ENCODE peak calls at places on chromosomes 5 and 9, in ten cellular contexts. One of them, this sample, is unnamed.

GRCh38 chr5:164341056-164341619 is 835.7 kb downstream of the MAT2B start:
- DNase-seq in right atrium auricular region: no peak
- DNase-seq in GM12865: no peak
- DNase-seq in cardiac muscle cell: no peak
- DNase-seq in HCT116: no peak
- DNase-seq in bronchial epithelial cell: no peak
- DNase-seq in RWPE1: no peak
- DNase-seq in AG04450: no peak
- DNase-seq in neural crest cell: no peak
- DNase-seq in brain microvascular endothelial cell: no peak
- DNase-seq in this sample: no peak

GRCh38 chr9:113387560-113388230 is 10.9 kb upstream of the HDHD3 start:
- DNase-seq in right atrium auricular region: no peak
- DNase-seq in GM12865: no peak
- DNase-seq in cardiac muscle cell: no peak
- DNase-seq in HCT116: no peak
- DNase-seq in bronchial epithelial cell: no peak
- DNase-seq in RWPE1: no peak
- DNase-seq in AG04450: no peak
- DNase-seq in neural crest cell: no peak
- DNase-seq in brain microvascular endothelial cell: no peak
- DNase-seq in this sample: no peak

GRCh38 chr5:52190737-52191136 is 597.0 kb upstream of the ITGA1 start:
- DNase-seq in right atrium auricular region: no peak
- DNase-seq in GM12865: no peak
- DNase-seq in cardiac muscle cell: no peak
- DNase-seq in HCT116: no peak
- DNase-seq in bronchial epithelial cell: no peak
- DNase-seq in RWPE1: no peak
- DNase-seq in AG04450: no peak
- DNase-seq in neural crest cell: no peak
- DNase-seq in brain microvascular endothelial cell: no peak
- DNase-seq in this sample: no peak

GRCh38 chr9:96350866-96351265 is 32.6 kb downstream of the SLC35D2 start:
- DNase-seq in right atrium auricular region: no peak
- DNase-seq in GM12865: no peak
- DNase-seq in cardiac muscle cell: no peak
- DNase-seq in HCT116: no peak
- DNase-seq in bronchial epithelial cell: no peak
- DNase-seq in RWPE1: no peak
- DNase-seq in AG04450: no peak
- DNase-seq in neural crest cell: no peak
- DNase-seq in brain microvascular endothelial cell: no peak
- DNase-seq in this sample: no peak

GRCh38 chr5:167721926-167722440 is 569.5 kb upstream of the WWC1 start:
- DNase-seq in right atrium auricular region: no peak
- DNase-seq in GM12865: no peak
- DNase-seq in cardiac muscle cell: no peak
- DNase-seq in HCT116: no peak
- DNase-seq in bronchial epithelial cell: no peak
- DNase-seq in RWPE1: no peak
- DNase-seq in AG04450: no peak
- DNase-seq in neural crest cell: no peak
- DNase-seq in brain microvascular endothelial cell: no peak
- DNase-seq in this sample: no peak

GRCh38 chr5:17719592-17719991 is 85.3 kb downstream of the TAF11L14 start:
- DNase-seq in right atrium auricular region: no peak
- DNase-seq in GM12865: no peak
- DNase-seq in cardiac muscle cell: no peak
- DNase-seq in HCT116: no peak
- DNase-seq in bronchial epithelial cell: no peak
- DNase-seq in RWPE1: no peak
- DNase-seq in AG04450: no peak
- DNase-seq in neural crest cell: no peak
- DNase-seq in brain microvascular endothelial cell: no peak
- DNase-seq in this sample: no peak

GRCh38 chr9:71655141-71655540 is 113.2 kb downstream of the CEMIP2 start:
- DNase-seq in right atrium auricular region: no peak
- DNase-seq in GM12865: no peak
- DNase-seq in cardiac muscle cell: no peak
- DNase-seq in HCT116: no peak
- DNase-seq in bronchial epithelial cell: no peak
- DNase-seq in RWPE1: no peak
- DNase-seq in AG04450: no peak
- DNase-seq in neural crest cell: no peak
- DNase-seq in brain microvascular endothelial cell: no peak
- DNase-seq in this sample: no peak

GRCh38 chr5:122126177-122126701 is 3.1 kb upstream of the ZNF474 start:
- DNase-seq in right atrium auricular region: no peak
- DNase-seq in GM12865: no peak
- DNase-seq in cardiac muscle cell: peak; percentile 50
- DNase-seq in HCT116: no peak
- DNase-seq in bronchial epithelial cell: peak; percentile 29
- DNase-seq in RWPE1: no peak
- DNase-seq in AG04450: peak; percentile 59
- DNase-seq in neural crest cell: no peak
- DNase-seq in brain microvascular endothelial cell: peak; percentile 62
- DNase-seq in this sample: no peak

GRCh38 chr5:111948517-111948916 is 191.5 kb upstream of the NREP start:
- DNase-seq in right atrium auricular region: no peak
- DNase-seq in GM12865: no peak
- DNase-seq in cardiac muscle cell: peak; percentile 90
- DNase-seq in HCT116: peak; percentile 2
- DNase-seq in bronchial epithelial cell: peak; percentile 92
- DNase-seq in RWPE1: peak; percentile 57
- DNase-seq in AG04450: peak; percentile 86
- DNase-seq in neural crest cell: no peak
- DNase-seq in brain microvascular endothelial cell: peak; percentile 96
- DNase-seq in this sample: no peak

DNA sequence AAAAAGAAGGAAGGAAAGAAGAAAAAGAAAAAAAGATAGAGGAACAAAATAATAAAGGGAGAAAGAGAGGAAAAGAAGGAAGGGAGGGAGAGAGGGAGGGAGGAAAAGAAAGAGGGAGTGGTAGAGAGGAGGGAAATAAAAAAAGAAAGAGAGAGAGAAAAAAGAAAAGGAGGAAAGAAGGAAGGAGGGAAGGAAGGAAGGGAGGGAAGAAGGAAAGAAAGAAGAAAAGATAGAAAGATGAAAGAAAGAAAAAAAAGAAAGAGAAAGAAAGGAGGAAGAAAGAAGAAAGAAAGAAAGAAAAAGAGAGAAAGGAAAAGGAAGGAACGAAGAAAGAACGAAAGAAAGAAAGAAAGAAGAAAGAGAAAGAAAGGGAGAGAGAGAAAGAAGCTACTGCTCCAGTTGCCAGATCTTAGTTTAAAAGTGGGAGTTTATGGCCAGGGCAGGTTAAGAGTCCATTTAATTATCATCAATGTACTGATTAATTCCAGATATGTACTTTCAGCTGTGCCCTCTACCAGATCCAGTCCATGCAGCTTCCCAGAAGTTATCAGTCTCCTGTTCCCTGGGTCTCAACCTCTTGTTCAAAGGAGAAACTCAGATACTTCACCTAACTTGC is 1378.5 kb upstream of the NUDT12 start:
- DNase-seq in right atrium auricular region: no peak
- DNase-seq in GM12865: no peak
- DNase-seq in cardiac muscle cell: no peak
- DNase-seq in HCT116: no peak
- DNase-seq in bronchial epithelial cell: no peak
- DNase-seq in RWPE1: no peak
- DNase-seq in AG04450: no peak
- DNase-seq in neural crest cell: no peak
- DNase-seq in brain microvascular endothelial cell: no peak
- DNase-seq in this sample: no peak
- TF ChIP-seq CTCF in right atrium auricular region: no peak
- TF ChIP-seq CTCF in GM12865: no peak
- TF ChIP-seq CTCF in cardiac muscle cell: no peak
- TF ChIP-seq CTCF in HCT116: no peak
- TF ChIP-seq CTCF in bronchial epithelial cell: no peak
- TF ChIP-seq CTCF in RWPE1: no peak
- TF ChIP-seq CTCF in AG04450: no peak
- TF ChIP-seq CTCF in neural crest cell: no peak
- TF ChIP-seq CTCF in brain microvascular endothelial cell: no peak
- TF ChIP-seq CTCF in this sample: no peak

GRCh38 chr5:151281001-151281639 is 22.4 kb downstream of the SLC36A3 start:
- DNase-seq in right atrium auricular region: no peak
- DNase-seq in GM12865: no peak
- DNase-seq in cardiac muscle cell: no peak
- DNase-seq in HCT116: no peak
- DNase-seq in bronchial epithelial cell: no peak
- DNase-seq in RWPE1: no peak
- DNase-seq in AG04450: no peak
- DNase-seq in neural crest cell: no peak
- DNase-seq in brain microvascular endothelial cell: no peak
- DNase-seq in this sample: no peak

GRCh38 chr5:151286246-151286645 is 17.3 kb downstream of the SLC36A3 start:
- DNase-seq in right atrium auricular region: no peak
- DNase-seq in GM12865: no peak
- DNase-seq in cardiac muscle cell: no peak
- DNase-seq in HCT116: no peak
- DNase-seq in bronchial epithelial cell: no peak
- DNase-seq in RWPE1: no peak
- DNase-seq in AG04450: no peak
- DNase-seq in neural crest cell: no peak
- DNase-seq in brain microvascular endothelial cell: no peak
- DNase-seq in this sample: no peak

GRCh38 chr5:151283120-151283825 is 20.3 kb downstream of the SLC36A3 start:
- DNase-seq in right atrium auricular region: no peak
- DNase-seq in GM12865: no peak
- DNase-seq in cardiac muscle cell: no peak
- DNase-seq in HCT116: no peak
- DNase-seq in bronchial epithelial cell: no peak
- DNase-seq in RWPE1: no peak
- DNase-seq in AG04450: no peak
- DNase-seq in neural crest cell: no peak
- DNase-seq in brain microvascular endothelial cell: no peak
- DNase-seq in this sample: no peak

GRCh38 chr5:151285683-151286082 is 17.9 kb downstream of the SLC36A3 start:
- DNase-seq in right atrium auricular region: no peak
- DNase-seq in GM12865: no peak
- DNase-seq in cardiac muscle cell: no peak
- DNase-seq in HCT116: no peak
- DNase-seq in bronchial epithelial cell: no peak
- DNase-seq in RWPE1: no peak
- DNase-seq in AG04450: no peak
- DNase-seq in neural crest cell: no peak
- DNase-seq in brain microvascular endothelial cell: no peak
- DNase-seq in this sample: no peak

GRCh38 chr5:151284392-151284967 is 19.1 kb downstream of the SLC36A3 start:
- DNase-seq in right atrium auricular region: no peak
- DNase-seq in GM12865: peak; percentile 29
- DNase-seq in cardiac muscle cell: no peak
- DNase-seq in HCT116: peak; percentile 21
- DNase-seq in bronchial epithelial cell: no peak
- DNase-seq in RWPE1: no peak
- DNase-seq in AG04450: no peak
- DNase-seq in neural crest cell: no peak
- DNase-seq in brain microvascular endothelial cell: no peak
- DNase-seq in this sample: peak; percentile 16
- TF ChIP-seq CTCF in right atrium auricular region: no peak
- TF ChIP-seq CTCF in GM12865: peak; percentile 48
- TF ChIP-seq CTCF in cardiac muscle cell: peak; percentile 15
- TF ChIP-seq CTCF in HCT116: peak; percentile 57
- TF ChIP-seq CTCF in bronchial epithelial cell: peak; percentile 30
- TF ChIP-seq CTCF in RWPE1: no peak
- TF ChIP-seq CTCF in AG04450: no peak
- TF ChIP-seq CTCF in neural crest cell: peak; percentile 27
- TF ChIP-seq CTCF in brain microvascular endothelial cell: peak; percentile 39
- TF ChIP-seq CTCF in this sample: peak; percentile 29

DNA sequence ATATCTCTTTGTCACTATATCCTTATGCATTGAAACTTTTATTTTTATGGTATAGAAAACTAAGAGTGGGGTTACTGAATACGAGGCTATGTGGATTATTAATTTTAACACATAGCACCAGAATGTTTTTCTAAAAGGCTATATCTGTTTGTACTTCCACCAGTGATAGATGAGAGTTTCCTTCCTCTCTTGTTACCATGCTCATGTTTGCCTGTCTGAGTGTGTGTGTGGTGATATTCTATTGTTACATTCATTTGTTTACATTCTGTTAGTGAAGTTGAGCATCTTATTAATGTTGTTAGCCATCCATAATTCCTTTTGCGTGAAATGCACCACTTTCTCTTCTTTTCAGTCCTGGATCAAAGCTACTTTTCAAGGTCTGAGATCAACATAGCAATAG is 54.1 kb upstream of the ALDH1A1 start:
- DNase-seq in right atrium auricular region: no peak
- DNase-seq in GM12865: no peak
- DNase-seq in cardiac muscle cell: no peak
- DNase-seq in HCT116: no peak
- DNase-seq in bronchial epithelial cell: no peak
- DNase-seq in RWPE1: no peak
- DNase-seq in AG04450: no peak
- DNase-seq in neural crest cell: no peak
- DNase-seq in brain microvascular endothelial cell: no peak
- DNase-seq in this sample: no peak
- TF ChIP-seq CTCF in right atrium auricular region: no peak
- TF ChIP-seq CTCF in GM12865: no peak
- TF ChIP-seq CTCF in cardiac muscle cell: no peak
- TF ChIP-seq CTCF in HCT116: no peak
- TF ChIP-seq CTCF in bronchial epithelial cell: no peak
- TF ChIP-seq CTCF in RWPE1: no peak
- TF ChIP-seq CTCF in AG04450: no peak
- TF ChIP-seq CTCF in neural crest cell: no peak
- TF ChIP-seq CTCF in brain microvascular endothelial cell: no peak
- TF ChIP-seq CTCF in this sample: no peak

DNA sequence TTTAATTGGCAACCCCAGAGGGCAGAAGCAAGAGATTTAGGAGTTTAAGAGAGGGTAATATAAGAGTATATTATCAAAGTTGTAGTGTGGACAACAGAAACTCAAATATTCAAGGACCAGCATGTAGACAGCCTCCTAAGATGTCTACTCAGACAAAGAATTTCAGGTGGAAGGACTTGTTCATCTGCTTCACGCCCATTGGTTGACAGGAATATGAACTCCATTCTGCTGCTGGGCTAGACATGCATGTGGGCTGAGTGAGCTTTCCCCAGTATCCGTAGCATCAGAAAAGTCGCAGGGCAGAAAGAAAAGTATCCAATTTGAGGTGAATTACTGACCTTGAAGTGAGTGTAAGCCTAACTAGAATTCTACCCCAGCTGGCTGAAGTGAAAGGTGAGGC is 41.0 kb downstream of the PDCD1LG2 start:
- DNase-seq in right atrium auricular region: no peak
- DNase-seq in GM12865: no peak
- DNase-seq in cardiac muscle cell: no peak
- DNase-seq in HCT116: no peak
- DNase-seq in bronchial epithelial cell: no peak
- DNase-seq in RWPE1: no peak
- DNase-seq in AG04450: no peak
- DNase-seq in neural crest cell: no peak
- DNase-seq in brain microvascular endothelial cell: no peak
- DNase-seq in this sample: no peak
- TF ChIP-seq CTCF in right atrium auricular region: no peak
- TF ChIP-seq CTCF in GM12865: no peak
- TF ChIP-seq CTCF in cardiac muscle cell: no peak
- TF ChIP-seq CTCF in HCT116: no peak
- TF ChIP-seq CTCF in bronchial epithelial cell: no peak
- TF ChIP-seq CTCF in RWPE1: no peak
- TF ChIP-seq CTCF in AG04450: no peak
- TF ChIP-seq CTCF in neural crest cell: no peak
- TF ChIP-seq CTCF in brain microvascular endothelial cell: no peak
- TF ChIP-seq CTCF in this sample: no peak